ENCODE peak calls at places on chromosomes 6 and 20, in four cellular contexts. F is left cardiac atrium, O is iPS-NIHi11, H is Right ventricle myocardium superior. D is an unnamed sample.

GRCh38 chr6:27812805-27813626 is 99.2 kb downstream of the OR2B2 start:
- DNase-seq in F (no peak), O (no peak), H (no peak), D (no peak)

GRCh38 chr20:59958123-59958522 is at the start of gene CDH26:
- DNase-seq in H (no peak), O (no peak), F (no peak), D (no peak)

GRCh38 chr20:33019465-33020277 is 11.8 kb upstream of the BPIFB6 start:
- DNase-seq in O (no peak), F (no peak), H (no peak), D (no peak)

GRCh38 chr6:143592335-143592734 is 80.8 kb upstream of the FUCA2 start:
- DNase-seq in H (no peak), O (peak), F (no peak), D (peak)

GRCh38 chr6:163964778-163965177 is 550.3 kb downstream of the QKI start:
- DNase-seq in O (no peak), F (no peak), H (no peak), D (no peak)

GRCh38 chr20:63124092-63124781 is 91.7 kb downstream of the YTHDF1 start:
- DNase-seq in O (no peak), H (peak), F (peak), D (peak)

GRCh38 chr6:116866281-116866871 is 10.7 kb upstream of the RFX6 start:
- DNase-seq in H (no peak), F (no peak), O (no peak), D (no peak)

GRCh38 chr6:74720923-74721322 is 484.9 kb downstream of the COL12A1 start:
- DNase-seq in O (no peak), H (no peak), F (no peak), D (peak)

GRCh38 chr6:117174835-117175360 is 90.5 kb upstream of the VGLL2 start:
- DNase-seq in F (no peak), H (no peak), O (no peak), D (peak)

D was measured in epithelial cell of esophagus.